ENCODE peak calls at places on chromosomes 16 and 17, in five cellular contexts. Z, X, S, O and T are unnamed samples.

GRCh38 chr16:47483616-47484015 is 22.5 kb downstream of the PHKB start:
- DNase-seq in Z (no peak), X (no peak), O (no peak), S (no peak), T (no peak)

GRCh38 chr17:35847633-35848373 is 20.9 kb downstream of the HEATR9 start:
- DNase-seq in X (no peak), Z (no peak), S (no peak), O (no peak), T (no peak)

GRCh38 chr16:84777435-84777834 is 42.4 kb upstream of the CRISPLD2 start:
- DNase-seq in Z (no peak), S (no peak), X (no peak), O (no peak), T (no peak)

GRCh38 chr17:63035271-63035670 is 69.2 kb downstream of the TANC2 start:
- DNase-seq in S (no peak), Z (no peak), X (no peak), O (no peak), T (peak; percentile 63)

GRCh38 chr17:32350662-32351418 is 883 bp downstream of the ZNF207 start:
- DNase-seq in O (peak; percentile 54), Z (peak; percentile 37), X (no peak), S (no peak), T (no peak)

GRCh38 chr16:11557811-11558210 is 28.9 kb downstream of the LITAF start:
- DNase-seq in S (no peak), O (no peak), Z (no peak), X (no peak), T (no peak)

GRCh38 chr16:65394306-65394705 is 272.4 kb upstream of the CDH11 start:
- DNase-seq in O (no peak), Z (no peak), S (no peak), X (no peak), T (no peak)

GRCh38 chr16:65323655-65324237 is 201.9 kb upstream of the CDH11 start:
- DNase-seq in S (no peak), O (no peak), Z (no peak), X (no peak), T (no peak)

GRCh38 chr16:67992661-67993206 is 6.5 kb downstream of the DPEP2 start:
- DNase-seq in Z (no peak), X (no peak), S (no peak), O (no peak), T (no peak)

GRCh38 chr16:67389911-67390815 is 3.1 kb downstream of the TPPP3 start:
- DNase-seq in Z (no peak), O (no peak), X (no peak), S (no peak), T (no peak)

GRCh38 chr17:74945543-74945942 is 9.8 kb downstream of the OTOP3 start:
- DNase-seq in Z (no peak), O (no peak), X (no peak), S (peak; percentile 48), T (no peak)

GRCh38 chr16:28163699-28164584 is 47.8 kb downstream of the XPO6 start:
- DNase-seq in O (peak; percentile 32), X (no peak), Z (no peak), S (no peak), T (no peak)

GRCh38 chr17:43578699-43579569 is 32.8 kb upstream of the ETV4 start:
- DNase-seq in Z (peak; percentile 48), X (no peak), S (peak; percentile 74), O (peak; percentile 46), T (no peak)

GRCh38 chr16:48997081-48997615 is 284.5 kb downstream of the CBLN1 start:
- DNase-seq in O (no peak), Z (no peak), S (no peak), X (no peak), T (no peak)

GRCh38 chr16:83219285-83219684 is 588.5 kb upstream of the HSBP1 start:
- DNase-seq in S (no peak), O (no peak), Z (no peak), X (no peak), T (no peak)

GRCh38 chr16:23869052-23869451 is 33.3 kb downstream of the PRKCB start:
- DNase-seq in X (no peak), S (no peak), Z (no peak), O (no peak), T (no peak)

GRCh38 chr17:9467518-9467917 is 108.1 kb downstream of the STX8 start:
- DNase-seq in S (no peak), Z (no peak), X (no peak), O (no peak), T (no peak)

GRCh38 chr16:74922150-74923138 is 62.5 kb downstream of the WDR59 start:
- DNase-seq in X (no peak), Z (no peak), S (no peak), O (peak; percentile 63), T (no peak)

GRCh38 chr16:2520097-2520783 is at the start of gene AMDHD2:
- DNase-seq in X (peak; percentile 84), S (peak; percentile 34), Z (peak; percentile 99), O (peak; percentile 68), T (peak; percentile 69)

GRCh38 chr17:6780001-6780400 is 4.0 kb downstream of the FBXO39 start:
- DNase-seq in S (no peak), O (no peak), X (no peak), Z (no peak), T (no peak)

GRCh38 chr17:81381632-81382577 is 13.4 kb upstream of the BAHCC1 start:
- DNase-seq in O (no peak), X (no peak), Z (no peak), S (no peak), T (no peak)

GRCh38 chr16:2023098-2023925 is 3.4 kb upstream of the NHERF2 start:
- DNase-seq in O (peak; percentile 75), S (peak; percentile 51), X (peak; percentile 90), Z (peak; percentile 97), T (peak; percentile 77)

GRCh38 chr17:70510288-70510687 is 341.0 kb downstream of the KCNJ2 start:
- DNase-seq in Z (no peak), O (no peak), X (no peak), S (no peak), T (no peak)

GRCh38 chr17:15039366-15039765 is 225.8 kb downstream of the PMP22 start:
- DNase-seq in S (no peak), X (no peak), Z (no peak), O (no peak), T (no peak)

GRCh38 chr17:7043544-7044268 is at the start of gene SLC16A11:
- DNase-seq in Z (peak; percentile 75), X (no peak), S (no peak), O (no peak), T (no peak)

GRCh38 chr16:24113115-24113745 is 142.9 kb upstream of the CACNG3 start:
- DNase-seq in Z (no peak), O (no peak), X (no peak), S (no peak), T (no peak)

GRCh38 chr17:10725262-10725661 is 4.6 kb downstream of the TMEM220 start:
- DNase-seq in S (no peak), Z (no peak), O (peak; percentile 21), X (no peak), T (no peak)

GRCh38 chr17:8110907-8111306 is 7.4 kb downstream of the ALOXE3 start:
- DNase-seq in O (no peak), X (no peak), Z (no peak), S (no peak), T (no peak)

GRCh38 chr17:42361781-42362186 is 26.5 kb downstream of the STAT3 start:
- DNase-seq in X (no peak), O (peak; percentile 34), S (no peak), Z (no peak), T (no peak)

GRCh38 chr17:73293480-73293911 is 18.3 kb downstream of the CDC42EP4 start:
- DNase-seq in Z (peak; percentile 22), O (no peak), S (no peak), X (no peak), T (peak; percentile 78)

GRCh38 chr17:7587420-7587786 is 2.5 kb downstream of the SOX15 start:
- DNase-seq in Z (no peak), X (no peak), S (no peak), O (no peak), T (no peak)

GRCh38 chr17:7380855-7381683 is at the start of gene TNK1:
- DNase-seq in O (peak; percentile 24), X (peak; percentile 82), Z (peak; percentile 64), S (no peak), T (no peak)

GRCh38 chr16:12347365-12347764 is 370.8 kb downstream of the SNX29 start:
- DNase-seq in Z (no peak), S (no peak), X (no peak), O (no peak), T (no peak)

GRCh38 chr16:85349413-85350145 is 237.3 kb upstream of the CIBAR2 start:
- DNase-seq in Z (peak; percentile 85), S (no peak), O (no peak), X (no peak), T (no peak)

GRCh38 chr17:61065263-61065773 is 334.3 kb upstream of the TBX2 start:
- DNase-seq in Z (peak; percentile 40), S (no peak), O (peak; percentile 86), X (no peak), T (no peak)

DNA sequence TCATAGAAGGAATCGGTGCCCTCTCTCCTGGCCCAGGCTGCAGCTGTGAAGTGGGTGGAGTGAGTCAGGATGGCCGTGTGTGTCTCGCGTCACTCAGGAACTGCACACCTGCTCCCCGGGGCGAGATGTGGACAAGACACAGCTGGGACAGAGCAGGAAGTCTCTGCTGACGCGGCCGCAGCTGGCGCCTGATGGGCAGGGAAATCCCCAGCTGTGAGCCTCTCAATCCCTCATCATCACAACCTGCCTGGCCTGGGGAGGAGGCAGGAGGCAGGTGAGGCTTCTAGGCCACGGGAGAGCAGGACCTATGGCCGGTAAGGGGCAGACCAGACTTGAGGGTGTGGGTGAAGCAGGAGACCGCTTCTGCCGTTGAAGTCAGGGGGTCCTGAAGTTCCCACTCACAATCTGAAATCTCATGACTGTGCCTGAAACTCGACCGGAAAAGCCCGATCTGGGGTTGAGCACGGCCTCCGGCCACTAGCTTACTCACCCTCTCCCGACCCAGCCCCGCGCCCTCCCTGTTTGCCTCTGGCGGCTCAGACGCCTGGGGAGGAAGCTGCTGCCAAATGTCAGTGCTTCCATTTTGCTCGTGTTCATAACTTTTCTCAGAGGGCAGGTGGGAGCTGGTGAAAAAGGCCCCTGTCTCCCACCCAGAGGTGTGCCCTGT is 1.1 kb upstream of the TRPV3 start:
- DNase-seq in O (no peak), X (no peak), Z (no peak), S (peak; percentile 87), T (no peak)
- TF ChIP-seq MAX in O (no peak), X (no peak), Z (no peak), S (peak; percentile 65), T (no peak)

GRCh38 chr17:77665833-77666232 is 292.7 kb upstream of the TNRC6C start:
- DNase-seq in Z (no peak), S (no peak), O (no peak), X (no peak), T (no peak)
- TF ChIP-seq ZBTB33 in Z (no peak), S (no peak), O (no peak), X (no peak), T (no peak)

DNA sequence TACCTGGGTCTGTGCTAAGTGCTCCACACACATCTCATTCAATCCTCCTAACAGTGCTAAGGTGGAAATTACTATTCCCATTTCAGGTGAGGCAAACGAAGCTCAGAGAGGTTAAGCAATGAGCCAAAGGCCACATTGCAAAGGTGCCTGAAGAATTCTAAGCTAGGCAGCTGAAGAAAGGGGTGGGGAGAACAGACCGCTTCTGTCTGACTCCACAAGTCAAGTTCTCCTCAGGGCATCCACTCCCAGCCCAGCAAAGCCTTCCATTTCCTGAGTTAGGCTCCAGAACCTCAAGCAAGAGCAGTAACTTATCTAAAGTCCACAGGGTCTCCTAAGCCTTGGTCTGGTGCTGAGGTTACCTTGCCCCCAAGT is 27.0 kb upstream of the MRPS23 start:
- DNase-seq in Z (no peak), S (no peak), O (no peak), X (no peak), T (no peak)
- TF ChIP-seq MAX in Z (no peak), S (no peak), O (no peak), X (no peak), T (no peak)

GRCh38 chr17:78735832-78736525 is 46.1 kb downstream of the CYTH1 start:
- DNase-seq in O (peak; percentile 50), Z (no peak), X (peak; percentile 8), S (no peak), T (no peak)
- TF ChIP-seq ZBTB33 in O (no peak), Z (no peak), X (no peak), S (no peak), T (no peak)